ENCODE peak calls at places on chromosomes 11 and 22, in nine cellular contexts. I, L, P, S, A, H, B, T and E are unnamed samples.

GRCh38 chr22:27420817-27421361 is 380.7 kb downstream of the MN1 start:
- DNase-seq in I (peak; percentile 77), B (peak; percentile 93), A (peak; percentile 92), L (peak; percentile 83), T (no peak), P (peak; percentile 96), S (peak; percentile 60), H (peak; percentile 82), E (peak; percentile 99)

GRCh38 chr11:76288166-76288978 is 82.1 kb upstream of the WNT11 start:
- DNase-seq in L (no peak), B (no peak), A (no peak), P (no peak), I (no peak), T (no peak), H (no peak), S (no peak), E (no peak)

GRCh38 chr11:104771782-104772181 is 126.5 kb downstream of the CASP12 start:
- DNase-seq in T (no peak), S (peak; percentile 10), P (no peak), B (peak; percentile 44), I (peak; percentile 94), A (peak; percentile 24), L (no peak), H (no peak), E (no peak)

GRCh38 chr11:4514196-4514595 is 30.8 kb upstream of the OR52M1 start:
- DNase-seq in I (no peak), A (no peak), T (no peak), H (no peak), S (no peak), B (no peak), L (no peak), P (no peak), E (no peak)

GRCh38 chr11:8765294-8765693 is 82.7 kb downstream of the RPL27A start:
- DNase-seq in H (no peak), B (peak; percentile 57), S (peak; percentile 60), L (no peak), P (no peak), T (no peak), I (peak; percentile 62), A (no peak), E (peak; percentile 61)

GRCh38 chr11:31947051-31947450 is 135.9 kb upstream of the PAX6 start:
- DNase-seq in A (no peak), I (no peak), B (no peak), P (peak; percentile 66), S (no peak), H (no peak), T (no peak), L (no peak), E (no peak)

GRCh38 chr11:35583126-35583525 is 35.1 kb upstream of the FJX1 start:
- DNase-seq in H (no peak), A (no peak), T (no peak), I (no peak), B (peak; percentile 97), L (no peak), P (no peak), S (peak; percentile 66), E (peak; percentile 88)

GRCh38 chr22:50545522-50546325 is at the start of gene KLHDC7B:
- DNase-seq in H (no peak), A (no peak), B (no peak), P (no peak), L (no peak), S (peak; percentile 68), I (no peak), T (no peak), E (peak; percentile 82)

GRCh38 chr11:92960886-92961285 is 8.6 kb upstream of the MTNR1B start:
- DNase-seq in P (no peak), I (no peak), H (no peak), L (no peak), B (peak; percentile 10), T (no peak), S (peak; percentile 3), A (no peak), E (peak; percentile 4)

GRCh38 chr22:23240639-23241389 is 60.5 kb downstream of the BCR start:
- DNase-seq in A (no peak), H (no peak), B (no peak), I (peak; percentile 75), T (peak; percentile 50), L (no peak), P (no peak), S (no peak), E (no peak)

GRCh38 chr11:65912840-65913239 is 6.0 kb downstream of the C11orf68 start:
- DNase-seq in P (no peak), L (no peak), T (no peak), S (peak; percentile 56), B (peak; percentile 83), A (no peak), I (peak; percentile 91), H (no peak), E (peak; percentile 87)

GRCh38 chr11:13717331-13717730 is 48.9 kb downstream of the FAR1 start:
- DNase-seq in T (no peak), A (no peak), B (peak; percentile 52), L (no peak), P (no peak), S (peak; percentile 97), H (no peak), I (peak; percentile 42), E (peak; percentile 79)

GRCh38 chr11:95231126-95231880 is at the start of gene SESN3:
- DNase-seq in L (peak; percentile 99), I (peak; percentile 99), T (peak; percentile 100), P (peak; percentile 99), H (peak; percentile 97), A (peak; percentile 99), S (peak; percentile 97), B (peak; percentile 99), E (peak; percentile 100)

GRCh38 chr11:95229199-95230053 is 1.6 kb downstream of the SESN3 start:
- DNase-seq in B (peak; percentile 42), L (no peak), H (no peak), S (peak; percentile 6), I (peak; percentile 48), P (no peak), A (no peak), T (no peak), E (peak; percentile 53)

GRCh38 chr11:95230054-95231034 is 658 bp downstream of the SESN3 start:
- DNase-seq in L (peak; percentile 28), I (peak; percentile 26), A (peak; percentile 14), S (peak; percentile 10), B (peak; percentile 35), P (peak; percentile 92), T (peak; percentile 53), H (no peak), E (peak; percentile 35)

GRCh38 chr11:95231881-95232605 is 1.0 kb upstream of the SESN3 start:
- DNase-seq in B (peak; percentile 49), I (peak; percentile 52), S (no peak), T (peak; percentile 87), A (peak; percentile 46), L (peak; percentile 86), H (peak; percentile 52), P (peak; percentile 94), E (peak; percentile 68)

GRCh38 chr11:95228081-95228859 is 2.7 kb downstream of the SESN3 start:
- DNase-seq in I (peak; percentile 78), A (no peak), H (no peak), T (no peak), S (no peak), P (no peak), L (no peak), B (peak; percentile 42), E (peak; percentile 43)
- H3K4me3 ChIP-seq in I (peak overlapping the region; percentile 89), A (no peak overlapping the region), H (peak overlapping the region; percentile 96), T (peak overlapping the region; percentile 74), S (no peak overlapping the region), P (no peak overlapping the region), L (no peak overlapping the region), B (no peak overlapping the region), E (peak overlapping the region; percentile 86)

GRCh38 chr11:83681045-83681781 is 395.0 kb upstream of the CCDC90B start:
- DNase-seq in L (no peak), I (no peak), T (peak; percentile 60), B (no peak), P (no peak), H (no peak), S (no peak), A (peak; percentile 6), E (no peak)
- H3K4me3 ChIP-seq in L (no peak overlapping the region), I (peak overlapping the region; percentile 2), T (peak overlapping the region; percentile 30), B (no peak overlapping the region), P (no peak overlapping the region), H (peak overlapping the region; percentile 25), S (no peak overlapping the region), A (peak overlapping the region; percentile 26), E (peak overlapping the region; percentile 3)

GRCh38 chr11:125887373-125888324 is at the start of gene HYLS1:
- DNase-seq in P (peak; percentile 98), I (peak; percentile 92), T (peak; percentile 90), B (peak; percentile 97), A (peak; percentile 92), L (peak; percentile 97), S (peak; percentile 98), H (peak; percentile 82), E (peak; percentile 97)

GRCh38 chr11:125890447-125891100 is 3.1 kb downstream of the HYLS1 start:
- DNase-seq in T (no peak), L (no peak), A (no peak), H (no peak), P (no peak), I (no peak), S (peak; percentile 30), B (no peak), E (peak; percentile 15)

GRCh38 chr11:125883375-125883774 is 4.1 kb upstream of the HYLS1 start:
- DNase-seq in P (no peak), A (no peak), L (no peak), T (no peak), B (no peak), S (no peak), H (no peak), I (peak; percentile 46), E (no peak)

GRCh38 chr11:125892071-125892470 is 4.6 kb downstream of the HYLS1 start:
- DNase-seq in I (peak; percentile 82), H (no peak), B (peak; percentile 61), L (no peak), T (no peak), P (no peak), S (no peak), A (no peak), E (peak; percentile 27)

DNA sequence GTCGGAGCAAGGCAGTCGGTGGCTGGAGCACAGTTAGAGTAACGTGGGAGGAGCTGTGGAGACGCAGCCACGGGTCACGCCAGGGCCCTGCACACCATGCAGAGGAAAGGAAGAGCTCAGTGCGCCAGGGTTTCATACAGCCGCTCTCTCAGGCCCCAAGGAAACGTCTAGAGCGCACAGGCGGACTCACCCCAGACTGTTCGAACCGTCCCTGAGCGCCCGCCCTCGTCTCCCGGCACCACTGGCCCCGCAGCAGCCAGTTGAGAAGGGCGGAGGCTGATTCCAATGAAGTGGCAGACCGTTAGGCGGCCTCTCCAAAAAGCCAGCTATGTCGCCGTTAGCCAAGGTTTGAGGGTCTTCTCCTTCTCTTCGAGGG is 483 bp upstream of the HYLS1 start:
- DNase-seq in B (peak; percentile 47), T (no peak), L (peak; percentile 74), P (no peak), S (peak; percentile 40), H (no peak), I (peak; percentile 47), A (peak; percentile 24), E (peak; percentile 51)
- H3K4me3 ChIP-seq in B (peak overlapping the region; percentile 78), T (no peak overlapping the region), L (peak overlapping the region; percentile 97), P (peak overlapping the region; percentile 87), S (peak overlapping the region; percentile 90), H (peak overlapping the region; percentile 67), I (peak overlapping the region; percentile 94), A (peak overlapping the region; percentile 62), E (peak overlapping the region; percentile 89)

DNA sequence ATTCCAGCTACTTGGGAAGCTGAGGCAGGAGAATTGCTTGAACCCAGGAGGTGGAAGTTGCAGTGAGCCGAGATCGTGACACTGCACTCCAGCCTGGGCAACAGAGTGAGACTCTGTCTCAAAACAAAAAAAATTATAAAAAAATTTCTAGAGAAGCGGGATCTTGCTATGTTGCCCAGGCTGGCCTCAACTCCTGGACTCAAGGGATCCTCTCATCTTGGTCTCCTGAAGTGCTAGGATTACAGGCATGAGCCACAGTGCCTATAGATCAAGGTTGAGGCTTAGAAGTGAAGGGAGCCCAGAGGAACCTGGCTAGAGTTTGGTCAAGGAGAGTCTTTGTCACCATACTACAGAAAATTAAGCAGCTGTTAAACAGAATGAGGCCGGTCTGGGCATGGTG is 1.4 kb upstream of the MCM5 start:
- DNase-seq in S (no peak), P (no peak), B (no peak), I (no peak), H (no peak), T (no peak), L (no peak), A (no peak), E (no peak)
- H3K4me3 ChIP-seq in S (no peak overlapping the region), P (no peak overlapping the region), B (no peak overlapping the region), I (no peak overlapping the region), H (no peak overlapping the region), T (no peak overlapping the region), L (no peak overlapping the region), A (no peak overlapping the region), E (no peak overlapping the region)